ENCODE peak calls at places on chromosome 20, in ten cellular contexts. One of them, this sample, is unnamed.

GRCh38 chr20:50302463-50303041 is 111.9 kb downstream of the CEBPB start:
- DNase-seq in AG04450: no peak
- DNase-seq in colonic mucosa: no peak
- DNase-seq in uterus: no peak
- DNase-seq in SJSA1: no peak
- DNase-seq in mammary epithelial cell: no peak
- DNase-seq in right atrium auricular region: no peak
- DNase-seq in left ventricle myocardium inferior: no peak
- DNase-seq in tibial nerve: no peak
- DNase-seq in right cardiac atrium: peak; percentile 17
- DNase-seq in this sample: peak; percentile 36

GRCh38 chr20:51089840-51090239 is 66.9 kb upstream of the KCNG1 start:
- DNase-seq in AG04450: no peak
- DNase-seq in colonic mucosa: no peak
- DNase-seq in uterus: no peak
- DNase-seq in SJSA1: no peak
- DNase-seq in mammary epithelial cell: no peak
- DNase-seq in right atrium auricular region: no peak
- DNase-seq in left ventricle myocardium inferior: no peak
- DNase-seq in tibial nerve: no peak
- DNase-seq in right cardiac atrium: no peak
- DNase-seq in this sample: no peak

GRCh38 chr20:36624068-36624813 is 18.7 kb downstream of the RAB5IF start:
- DNase-seq in AG04450: no peak
- DNase-seq in colonic mucosa: peak; percentile 65
- DNase-seq in uterus: no peak
- DNase-seq in SJSA1: no peak
- DNase-seq in mammary epithelial cell: no peak
- DNase-seq in right atrium auricular region: no peak
- DNase-seq in left ventricle myocardium inferior: no peak
- DNase-seq in tibial nerve: no peak
- DNase-seq in right cardiac atrium: peak; percentile 31
- DNase-seq in this sample: no peak

GRCh38 chr20:48676795-48677447 is 150.9 kb downstream of the PREX1 start:
- DNase-seq in AG04450: no peak
- DNase-seq in colonic mucosa: no peak
- DNase-seq in uterus: no peak
- DNase-seq in SJSA1: no peak
- DNase-seq in mammary epithelial cell: no peak
- DNase-seq in right atrium auricular region: no peak
- DNase-seq in left ventricle myocardium inferior: no peak
- DNase-seq in tibial nerve: no peak
- DNase-seq in right cardiac atrium: no peak
- DNase-seq in this sample: no peak

GRCh38 chr20:33981964-33982363 is 11.7 kb upstream of the RALY start:
- DNase-seq in AG04450: no peak
- DNase-seq in colonic mucosa: no peak
- DNase-seq in uterus: no peak
- DNase-seq in SJSA1: no peak
- DNase-seq in mammary epithelial cell: no peak
- DNase-seq in right atrium auricular region: no peak
- DNase-seq in left ventricle myocardium inferior: no peak
- DNase-seq in tibial nerve: no peak
- DNase-seq in right cardiac atrium: no peak
- DNase-seq in this sample: no peak

GRCh38 chr20:51767867-51768758 is at the start of gene ATP9A:
- DNase-seq in AG04450: no peak
- DNase-seq in colonic mucosa: peak; percentile 58
- DNase-seq in uterus: peak; percentile 38
- DNase-seq in SJSA1: no peak
- DNase-seq in mammary epithelial cell: peak; percentile 14
- DNase-seq in right atrium auricular region: no peak
- DNase-seq in left ventricle myocardium inferior: peak; percentile 34
- DNase-seq in tibial nerve: peak; percentile 16
- DNase-seq in right cardiac atrium: peak; percentile 33
- DNase-seq in this sample: no peak

GRCh38 chr20:62508641-62509051 is 32.9 kb upstream of the GATA5 start:
- DNase-seq in AG04450: no peak
- DNase-seq in colonic mucosa: no peak
- DNase-seq in uterus: no peak
- DNase-seq in SJSA1: no peak
- DNase-seq in mammary epithelial cell: no peak
- DNase-seq in right atrium auricular region: no peak
- DNase-seq in left ventricle myocardium inferior: no peak
- DNase-seq in tibial nerve: no peak
- DNase-seq in right cardiac atrium: no peak
- DNase-seq in this sample: no peak

GRCh38 chr20:20003088-20003954 is 13.8 kb upstream of the NAA20 start:
- DNase-seq in AG04450: no peak
- DNase-seq in colonic mucosa: no peak
- DNase-seq in uterus: peak; percentile 83
- DNase-seq in SJSA1: no peak
- DNase-seq in mammary epithelial cell: peak; percentile 56
- DNase-seq in right atrium auricular region: peak; percentile 78
- DNase-seq in left ventricle myocardium inferior: no peak
- DNase-seq in tibial nerve: no peak
- DNase-seq in right cardiac atrium: no peak
- DNase-seq in this sample: no peak

GRCh38 chr20:41265931-41266330 is 51.6 kb downstream of the ZHX3 start:
- DNase-seq in AG04450: no peak
- DNase-seq in colonic mucosa: no peak
- DNase-seq in uterus: no peak
- DNase-seq in SJSA1: no peak
- DNase-seq in mammary epithelial cell: no peak
- DNase-seq in right atrium auricular region: no peak
- DNase-seq in left ventricle myocardium inferior: no peak
- DNase-seq in tibial nerve: no peak
- DNase-seq in right cardiac atrium: no peak
- DNase-seq in this sample: no peak

GRCh38 chr20:41264819-41265218 is 52.7 kb downstream of the ZHX3 start:
- DNase-seq in AG04450: no peak
- DNase-seq in colonic mucosa: no peak
- DNase-seq in uterus: no peak
- DNase-seq in SJSA1: no peak
- DNase-seq in mammary epithelial cell: no peak
- DNase-seq in right atrium auricular region: no peak
- DNase-seq in left ventricle myocardium inferior: no peak
- DNase-seq in tibial nerve: no peak
- DNase-seq in right cardiac atrium: no peak
- DNase-seq in this sample: no peak

GRCh38 chr20:41273445-41273844 is 44.1 kb downstream of the ZHX3 start:
- DNase-seq in AG04450: no peak
- DNase-seq in colonic mucosa: no peak
- DNase-seq in uterus: no peak
- DNase-seq in SJSA1: no peak
- DNase-seq in mammary epithelial cell: no peak
- DNase-seq in right atrium auricular region: no peak
- DNase-seq in left ventricle myocardium inferior: no peak
- DNase-seq in tibial nerve: no peak
- DNase-seq in right cardiac atrium: no peak
- DNase-seq in this sample: no peak

GRCh38 chr20:41268917-41269652 is 48.4 kb downstream of the ZHX3 start:
- DNase-seq in AG04450: no peak
- DNase-seq in colonic mucosa: no peak
- DNase-seq in uterus: no peak
- DNase-seq in SJSA1: no peak
- DNase-seq in mammary epithelial cell: no peak
- DNase-seq in right atrium auricular region: no peak
- DNase-seq in left ventricle myocardium inferior: no peak
- DNase-seq in tibial nerve: no peak
- DNase-seq in right cardiac atrium: no peak
- DNase-seq in this sample: no peak

GRCh38 chr20:41268402-41268801 is 49.1 kb downstream of the ZHX3 start:
- DNase-seq in AG04450: no peak
- DNase-seq in colonic mucosa: no peak
- DNase-seq in uterus: no peak
- DNase-seq in SJSA1: no peak
- DNase-seq in mammary epithelial cell: no peak
- DNase-seq in right atrium auricular region: no peak
- DNase-seq in left ventricle myocardium inferior: no peak
- DNase-seq in tibial nerve: no peak
- DNase-seq in right cardiac atrium: no peak
- DNase-seq in this sample: no peak
- H3K4me3 ChIP-seq in AG04450: no peak overlapping the region
- H3K4me3 ChIP-seq in colonic mucosa: no peak overlapping the region
- H3K4me3 ChIP-seq in uterus: no peak overlapping the region
- H3K4me3 ChIP-seq in SJSA1: no peak overlapping the region
- H3K4me3 ChIP-seq in mammary epithelial cell: no peak overlapping the region
- H3K4me3 ChIP-seq in right atrium auricular region: no peak overlapping the region
- H3K4me3 ChIP-seq in left ventricle myocardium inferior: no peak overlapping the region
- H3K4me3 ChIP-seq in tibial nerve: no peak overlapping the region
- H3K4me3 ChIP-seq in right cardiac atrium: no peak overlapping the region
- H3K4me3 ChIP-seq in this sample: no peak overlapping the region

DNA sequence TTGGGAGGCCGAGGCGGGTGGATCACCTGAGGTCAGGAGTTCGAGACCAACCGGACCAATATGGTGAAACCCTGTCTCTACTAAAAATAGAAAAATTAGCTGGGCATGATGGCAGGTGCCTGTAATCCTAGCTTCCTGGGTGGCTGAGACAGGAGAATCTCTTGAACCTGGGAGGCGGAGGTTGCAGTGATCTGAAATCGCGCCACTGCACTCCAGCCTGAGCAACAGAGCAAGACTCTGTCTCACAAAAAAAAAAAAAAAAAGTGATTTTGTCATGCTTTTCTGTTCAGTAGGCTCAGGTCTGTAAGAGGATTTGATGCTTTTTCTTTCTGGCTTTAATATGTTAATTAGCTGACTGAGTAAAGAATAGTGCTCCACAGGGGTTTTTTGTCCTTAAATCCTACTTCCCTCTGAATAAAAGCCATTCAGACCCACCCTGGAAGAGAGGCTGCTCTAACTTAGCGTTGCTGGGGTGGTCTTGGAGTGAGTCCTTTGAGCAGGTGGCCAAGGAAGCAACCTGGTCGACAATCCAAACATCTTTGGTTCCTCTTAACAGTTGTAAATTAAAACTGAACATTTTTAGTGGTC is 19.0 kb downstream of the MCM8 start:
- DNase-seq in AG04450: no peak
- DNase-seq in colonic mucosa: no peak
- DNase-seq in uterus: no peak
- DNase-seq in SJSA1: no peak
- DNase-seq in mammary epithelial cell: no peak
- DNase-seq in right atrium auricular region: no peak
- DNase-seq in left ventricle myocardium inferior: no peak
- DNase-seq in tibial nerve: no peak
- DNase-seq in right cardiac atrium: no peak
- DNase-seq in this sample: no peak
- H3K4me3 ChIP-seq in AG04450: no peak overlapping the region
- H3K4me3 ChIP-seq in colonic mucosa: no peak overlapping the region
- H3K4me3 ChIP-seq in uterus: no peak overlapping the region
- H3K4me3 ChIP-seq in SJSA1: no peak overlapping the region
- H3K4me3 ChIP-seq in mammary epithelial cell: no peak overlapping the region
- H3K4me3 ChIP-seq in right atrium auricular region: no peak overlapping the region
- H3K4me3 ChIP-seq in left ventricle myocardium inferior: no peak overlapping the region
- H3K4me3 ChIP-seq in tibial nerve: no peak overlapping the region
- H3K4me3 ChIP-seq in right cardiac atrium: no peak overlapping the region
- H3K4me3 ChIP-seq in this sample: no peak overlapping the region

DNA sequence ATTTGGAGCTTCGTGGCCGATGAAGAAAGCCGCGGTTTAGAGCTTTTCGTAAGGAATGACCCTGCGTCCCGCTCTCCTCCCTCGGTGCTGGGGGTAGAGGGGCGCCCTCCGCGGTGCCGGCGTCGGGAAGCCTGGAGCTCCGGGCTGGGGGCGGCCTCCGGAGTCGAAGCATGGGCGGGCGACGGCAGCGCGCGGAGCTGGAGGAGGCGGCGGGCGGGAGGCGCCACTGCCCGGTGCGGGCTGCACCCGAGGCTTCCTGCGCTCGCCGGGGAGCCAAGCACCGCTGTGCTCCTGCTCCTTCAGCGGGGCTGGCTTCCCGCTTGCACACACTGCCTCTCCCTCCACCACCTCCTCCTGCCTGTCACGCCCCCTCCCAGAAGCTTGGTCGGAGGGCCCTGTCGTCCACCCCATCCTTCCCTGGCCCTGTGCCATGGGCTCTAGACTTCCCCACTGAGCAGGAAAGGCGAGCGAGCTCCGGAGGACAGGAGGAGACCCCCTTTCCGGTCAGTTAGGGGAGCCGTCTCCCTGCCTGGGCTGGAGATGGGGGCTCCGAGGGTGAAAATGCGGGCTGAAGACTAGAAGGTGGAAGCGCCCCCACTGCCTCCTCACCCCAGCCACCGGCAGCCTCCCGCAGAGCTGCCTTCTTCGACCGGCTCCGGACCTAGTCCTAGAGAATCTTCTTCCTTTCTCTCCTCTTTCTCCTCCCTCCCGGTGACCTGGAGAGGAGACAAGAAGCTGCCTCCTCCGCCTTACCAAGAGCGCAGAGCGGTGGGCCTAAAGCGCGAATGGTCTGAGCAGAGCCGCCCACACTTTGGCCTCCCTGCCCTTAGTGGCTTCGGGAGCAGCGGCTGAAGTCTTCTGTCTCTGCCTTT is 1.8 kb downstream of the CDH4 start:
- DNase-seq in AG04450: no peak
- DNase-seq in colonic mucosa: no peak
- DNase-seq in uterus: no peak
- DNase-seq in SJSA1: peak; percentile 6
- DNase-seq in mammary epithelial cell: peak; percentile 23
- DNase-seq in right atrium auricular region: no peak
- DNase-seq in left ventricle myocardium inferior: no peak
- DNase-seq in tibial nerve: no peak
- DNase-seq in right cardiac atrium: no peak
- DNase-seq in this sample: no peak
- H3K4me3 ChIP-seq in AG04450: peak overlapping the region; percentile 65
- H3K4me3 ChIP-seq in colonic mucosa: no peak overlapping the region
- H3K4me3 ChIP-seq in uterus: no peak overlapping the region
- H3K4me3 ChIP-seq in SJSA1: peak overlapping the region; percentile 32
- H3K4me3 ChIP-seq in mammary epithelial cell: peak overlapping the region; percentile 57
- H3K4me3 ChIP-seq in right atrium auricular region: peak overlapping the region; percentile 48
- H3K4me3 ChIP-seq in left ventricle myocardium inferior: peak overlapping the region; percentile 64
- H3K4me3 ChIP-seq in tibial nerve: peak overlapping the region; percentile 27
- H3K4me3 ChIP-seq in right cardiac atrium: peak overlapping the region; percentile 55
- H3K4me3 ChIP-seq in this sample: peak overlapping the region; percentile 28

DNA sequence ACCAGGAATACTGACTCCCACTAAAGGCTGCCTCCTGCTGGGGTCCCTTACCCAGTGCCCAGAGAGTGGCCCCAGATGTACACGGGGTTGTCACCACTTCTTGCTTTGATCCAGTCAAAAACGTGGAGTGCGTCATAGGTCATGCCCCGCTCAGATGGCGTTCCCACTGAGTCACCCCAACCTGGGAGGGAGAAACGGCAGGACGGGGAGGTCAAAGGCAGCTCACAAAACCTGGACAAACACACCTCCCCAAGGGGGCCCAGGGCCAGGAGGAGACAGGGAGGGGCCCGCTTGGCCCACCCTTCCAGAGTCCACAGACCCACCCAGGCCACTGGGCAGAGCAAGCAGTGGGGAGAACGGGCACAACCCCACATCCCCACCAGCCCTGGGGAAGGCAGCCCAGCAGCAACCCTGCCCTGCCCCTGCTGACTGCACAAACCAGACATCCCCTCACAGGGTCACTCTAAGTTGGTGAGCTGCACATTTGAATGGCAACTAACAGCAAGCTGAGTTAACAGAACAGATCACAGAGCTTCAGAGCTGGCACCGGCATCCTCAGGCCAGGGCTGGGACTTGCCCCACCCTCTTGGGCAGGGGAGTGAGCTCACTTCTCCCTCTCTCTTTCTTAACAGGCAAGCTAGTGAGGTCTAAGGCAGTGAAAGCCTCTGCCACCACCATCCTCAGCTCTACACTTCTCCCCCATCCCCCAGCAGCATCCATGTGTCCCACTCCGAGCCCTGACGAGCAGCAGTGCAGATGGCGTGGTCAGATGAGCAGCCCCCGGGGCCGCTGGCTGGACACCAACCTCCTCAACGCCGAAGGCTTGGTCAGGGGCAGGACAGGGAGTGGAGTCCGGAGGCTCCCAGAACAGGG is 61.7 kb downstream of the PYGB start:
- DNase-seq in AG04450: no peak
- DNase-seq in colonic mucosa: peak; percentile 74
- DNase-seq in uterus: peak; percentile 69
- DNase-seq in SJSA1: peak; percentile 95
- DNase-seq in mammary epithelial cell: peak; percentile 72
- DNase-seq in right atrium auricular region: no peak
- DNase-seq in left ventricle myocardium inferior: no peak
- DNase-seq in tibial nerve: peak; percentile 46
- DNase-seq in right cardiac atrium: peak; percentile 61
- DNase-seq in this sample: peak; percentile 65
- H3K4me3 ChIP-seq in AG04450: peak overlapping the region; percentile 7
- H3K4me3 ChIP-seq in colonic mucosa: no peak overlapping the region
- H3K4me3 ChIP-seq in uterus: no peak overlapping the region
- H3K4me3 ChIP-seq in SJSA1: peak overlapping the region; percentile 3
- H3K4me3 ChIP-seq in mammary epithelial cell: no peak overlapping the region
- H3K4me3 ChIP-seq in right atrium auricular region: no peak overlapping the region
- H3K4me3 ChIP-seq in left ventricle myocardium inferior: peak overlapping the region; percentile 24
- H3K4me3 ChIP-seq in tibial nerve: no peak overlapping the region
- H3K4me3 ChIP-seq in right cardiac atrium: no peak overlapping the region
- H3K4me3 ChIP-seq in this sample: no peak overlapping the region